ENCODE peak calls at places on chromosome 19, in seven cellular contexts. G, V, C, Q, Y, Z and T are unnamed samples.
A peak's percentile ranks its signal among the peaks of the same experiment; 100 is the strongest.

GRCh38 chr19:50419022-50419579 is 363 bp downstream of the SPIB start:
- DNase-seq in G (no peak), V (no peak), C (no peak), Q (no peak), Y (no peak), Z (no peak), T (no peak)

GRCh38 chr19:21202865-21203494 is 61.1 kb downstream of the ZNF431 start:
- DNase-seq in G (peak; percentile 63), V (peak; percentile 27), C (no peak), Q (peak; percentile 41), Y (peak; percentile 65), Z (no peak), T (peak; percentile 64)

GRCh38 chr19:24054044-24054935 is 32.7 kb upstream of the ZNF254 start:
- DNase-seq in G (peak; percentile 94), V (no peak), C (no peak), Q (no peak), Y (no peak), Z (no peak), T (no peak)

GRCh38 chr19:42010245-42011126 is 16.5 kb upstream of the ATP1A3 start:
- DNase-seq in G (peak; percentile 58), V (no peak), C (no peak), Q (no peak), Y (no peak), Z (peak; percentile 12), T (no peak)

GRCh38 chr19:29614046-29614445 is 8.0 kb downstream of the POP4 start:
- DNase-seq in G (no peak), V (no peak), C (no peak), Q (peak; percentile 65), Y (no peak), Z (no peak), T (no peak)

GRCh38 chr19:29680447-29680846 is 15.2 kb downstream of the PLEKHF1 start:
- DNase-seq in G (no peak), V (peak; percentile 79), C (peak; percentile 85), Q (no peak), Y (no peak), Z (peak; percentile 85), T (peak; percentile 88)

GRCh38 chr19:41811981-41812380 is 15.6 kb downstream of the CEACAM3 start:
- DNase-seq in G (no peak), V (no peak), C (no peak), Q (no peak), Y (no peak), Z (no peak), T (no peak)

GRCh38 chr19:38063921-38064320 is 156.9 kb downstream of the SIPA1L3 start:
- DNase-seq in G (no peak), V (no peak), C (no peak), Q (no peak), Y (no peak), Z (no peak), T (no peak)

GRCh38 chr19:48419158-48419920 is 25.9 kb downstream of the GRIN2D start:
- DNase-seq in G (peak; percentile 67), V (peak; percentile 67), C (peak; percentile 72), Q (peak; percentile 81), Y (peak; percentile 85), Z (peak; percentile 69), T (peak; percentile 72)

GRCh38 chr19:45424191-45425058 is 708 bp upstream of the ERCC1 start:
- DNase-seq in G (peak; percentile 97), V (no peak), C (peak; percentile 37), Q (peak; percentile 53), Y (peak; percentile 51), Z (peak; percentile 86), T (no peak)

GRCh38 chr19:18771328-18772242 is 19.5 kb downstream of the COMP start:
- DNase-seq in G (no peak), V (no peak), C (no peak), Q (no peak), Y (peak; percentile 66), Z (no peak), T (no peak)

GRCh38 chr19:41373993-41374392 is 2.3 kb upstream of the TMEM91 start:
- DNase-seq in G (peak; percentile 85), V (no peak), C (no peak), Q (peak; percentile 89), Y (no peak), Z (peak; percentile 90), T (no peak)

GRCh38 chr19:21751379-21751778 is 16.0 kb downstream of the ZNF100 start:
- DNase-seq in G (peak; percentile 60), V (no peak), C (no peak), Q (no peak), Y (no peak), Z (no peak), T (no peak)

GRCh38 chr19:48271531-48272151 is 1.8 kb downstream of the ZNF114 start:
- DNase-seq in G (peak; percentile 60), V (no peak), C (no peak), Q (peak; percentile 39), Y (peak; percentile 76), Z (no peak), T (no peak)

GRCh38 chr19:46299004-46299509 is 2.2 kb downstream of the HIF3A start:
- DNase-seq in G (peak; percentile 88), V (no peak), C (no peak), Q (peak; percentile 94), Y (no peak), Z (peak; percentile 94), T (no peak)

GRCh38 chr19:19623383-19623782 is 4.6 kb downstream of the LPAR2 start:
- DNase-seq in G (no peak), V (no peak), C (no peak), Q (peak; percentile 68), Y (no peak), Z (no peak), T (no peak)

GRCh38 chr19:45258862-45259261 is 7.8 kb downstream of the MARK4 start:
- DNase-seq in G (no peak), V (no peak), C (no peak), Q (no peak), Y (no peak), Z (no peak), T (no peak)

GRCh38 chr19:48090281-48090802 is 20.3 kb downstream of the PLA2G4C start:
- DNase-seq in G (peak; percentile 16), V (no peak), C (no peak), Q (no peak), Y (no peak), Z (no peak), T (no peak)

GRCh38 chr19:46746281-46746965 is at the start of gene STRN4:
- DNase-seq in G (peak; percentile 90), V (peak; percentile 44), C (peak; percentile 62), Q (peak; percentile 51), Y (peak; percentile 88), Z (peak; percentile 75), T (no peak)

GRCh38 chr19:29771708-29772415 is 39.9 kb upstream of the CCNE1 start:
- DNase-seq in G (peak; percentile 81), V (peak; percentile 32), C (no peak), Q (peak; percentile 54), Y (peak; percentile 81), Z (no peak), T (no peak)

GRCh38 chr19:6551607-6552450 is 21.0 kb downstream of the TNFSF9 start:
- DNase-seq in G (peak; percentile 35), V (peak; percentile 57), C (peak; percentile 80), Q (peak; percentile 42), Y (peak; percentile 83), Z (peak; percentile 56), T (peak; percentile 76)

GRCh38 chr19:20664917-20665781 is 3.8 kb upstream of the ZNF626 start:
- DNase-seq in G (peak; percentile 35), V (no peak), C (no peak), Q (peak; percentile 23), Y (peak; percentile 89), Z (peak; percentile 71), T (no peak)

GRCh38 chr19:23762884-23763711 is 4.4 kb upstream of the ZNF681 start:
- DNase-seq in G (peak; percentile 56), V (peak; percentile 78), C (peak; percentile 87), Q (peak; percentile 93), Y (peak; percentile 95), Z (peak; percentile 79), T (no peak)

GRCh38 chr19:48696353-48697010 is 711 bp downstream of the FUT2 start:
- DNase-seq in G (peak; percentile 43), V (no peak), C (no peak), Q (no peak), Y (peak; percentile 61), Z (no peak), T (no peak)

GRCh38 chr19:38233740-38234251 is 9.8 kb upstream of the DPF1 start:
- DNase-seq in G (peak; percentile 77), V (peak; percentile 48), C (peak; percentile 69), Q (peak; percentile 89), Y (peak; percentile 93), Z (peak; percentile 86), T (peak; percentile 38)

GRCh38 chr19:30862876-30863275 is 486.4 kb downstream of the TSHZ3 start:
- DNase-seq in G (no peak), V (no peak), C (no peak), Q (no peak), Y (no peak), Z (no peak), T (no peak)

GRCh38 chr19:57632987-57633831 is at the start of gene ZNF211:
- DNase-seq in G (peak; percentile 98), V (peak; percentile 87), C (peak; percentile 90), Q (peak; percentile 96), Y (peak; percentile 99), Z (peak; percentile 96), T (peak; percentile 92)
- H3K4me3 ChIP-seq in G (peak within 1 kb of the TSS; percentile 99), V (peak within 1 kb of the TSS; percentile 79), C (peak within 1 kb of the TSS; percentile 81), Q (peak within 1 kb of the TSS; percentile 92), Y (peak within 1 kb of the TSS; percentile 78), Z (peak within 1 kb of the TSS; percentile 81), T (peak within 1 kb of the TSS; percentile 83)

GRCh38 chr19:2854849-2855248 is 12.3 kb upstream of the ZNF556 start:
- DNase-seq in G (no peak), V (no peak), C (no peak), Q (no peak), Y (no peak), Z (no peak), T (no peak)
- H3K4me3 ChIP-seq in G (no peak overlapping the region), V (no peak overlapping the region), C (no peak overlapping the region), Q (no peak overlapping the region), Y (no peak overlapping the region), Z (no peak overlapping the region), T (no peak overlapping the region)

DNA sequence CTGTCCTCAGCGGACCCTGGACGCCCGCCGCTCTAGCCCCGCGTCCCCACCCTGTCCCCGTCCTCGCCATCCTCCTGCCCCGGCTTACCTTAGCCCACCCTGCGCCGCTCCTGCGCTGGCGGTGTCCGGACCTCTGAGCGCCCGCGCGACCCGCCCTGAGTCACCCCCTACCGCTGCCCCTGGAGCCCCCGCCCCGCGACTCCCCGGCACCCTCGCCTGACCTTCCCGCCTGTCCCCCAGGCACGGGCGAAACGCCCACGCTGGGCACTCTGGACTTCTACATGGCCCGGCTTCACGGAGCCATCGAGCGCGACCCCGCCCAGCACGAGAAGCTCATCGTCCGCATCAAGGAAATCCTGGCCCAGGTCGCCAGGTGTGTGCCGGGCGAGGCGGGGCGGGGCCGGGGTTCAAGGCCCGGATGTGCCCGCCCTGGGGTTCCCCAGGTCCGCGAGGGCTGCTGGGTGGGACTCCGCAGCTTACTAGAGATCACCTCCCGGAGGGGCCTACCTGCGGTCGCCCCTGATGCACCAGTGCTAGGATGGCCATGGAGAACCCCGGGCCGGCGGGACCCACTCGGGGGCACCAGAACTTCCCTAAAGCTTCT is 5.1 kb downstream of the HMG20B start:
- DNase-seq in G (no peak), V (no peak), C (no peak), Q (no peak), Y (peak; percentile 35), Z (no peak), T (no peak)
- H3K4me3 ChIP-seq in G (no peak overlapping the region), V (no peak overlapping the region), C (no peak overlapping the region), Q (peak overlapping the region; percentile 38), Y (peak overlapping the region; percentile 50), Z (no peak overlapping the region), T (no peak overlapping the region)

DNA sequence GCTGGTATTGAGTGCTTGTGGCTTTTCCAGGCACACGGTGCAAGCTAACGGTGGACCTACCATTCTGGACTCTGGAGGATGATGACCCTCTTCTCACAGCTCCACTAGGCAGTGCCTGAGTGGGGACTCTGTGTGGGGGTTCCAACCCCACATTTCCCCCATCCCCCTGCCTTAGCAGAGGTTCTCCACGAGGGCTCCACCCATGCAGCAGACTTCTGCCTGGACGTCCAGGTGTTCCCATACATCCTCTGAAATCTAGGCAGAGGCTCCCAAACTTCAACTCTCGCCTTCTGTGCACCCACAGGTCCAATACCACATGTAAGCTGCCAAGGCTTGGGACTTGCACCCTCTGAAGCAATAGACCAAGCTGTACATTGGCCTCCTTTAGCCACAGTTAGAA is 25.3 kb upstream of the ZSCAN18 start:
- DNase-seq in G (no peak), V (no peak), C (no peak), Q (no peak), Y (peak; percentile 6), Z (no peak), T (no peak)
- H3K4me3 ChIP-seq in G (no peak overlapping the region), V (no peak overlapping the region), C (no peak overlapping the region), Q (no peak overlapping the region), Y (no peak overlapping the region), Z (no peak overlapping the region), T (no peak overlapping the region)